ENCODE peak calls at places on chromosomes 12 and 14, in nine cellular contexts. J is NCI-H1417, W is amniotic stem cell, K is GM13977, G is NCI-H460, F is adrenal gland, I is esophagus squamous epithelium, Q is kidney tubule cell, R is lower leg skin. P is an unnamed sample.

GRCh38 chr14:36068777-36069534 is 107.6 kb downstream of the PTCSC3 start:
- DNase-seq in R (no peak), J (peak), K (no peak), I (no peak), Q (peak), F (no peak), G (no peak), W (no peak), P (no peak)

GRCh38 chr14:77458249-77458950 is 507 bp downstream of the AHSA1 start:
- DNase-seq in I (no peak), Q (peak), J (peak), W (no peak), K (no peak), R (no peak), F (peak), G (no peak), P (no peak)

GRCh38 chr14:47442206-47442605 is 233.2 kb downstream of the MDGA2 start:
- DNase-seq in R (no peak), I (no peak), Q (peak), G (peak), W (no peak), F (no peak), J (no peak), K (no peak), P (no peak)

GRCh38 chr14:90426031-90426540 is 29.3 kb downstream of the CALM1 start:
- DNase-seq in F (no peak), Q (no peak), W (no peak), K (no peak), J (no peak), G (no peak), R (no peak), I (no peak), P (no peak)

GRCh38 chr14:96145116-96145864 is 59.3 kb upstream of the BDKRB2 start:
- DNase-seq in Q (peak), K (no peak), F (no peak), G (no peak), I (no peak), R (no peak), W (peak), J (no peak), P (peak)

GRCh38 chr12:6899837-6900519 is 4.6 kb upstream of the LRRC23 start:
- DNase-seq in W (no peak), G (no peak), K (no peak), R (peak), J (no peak), I (no peak), F (no peak), Q (no peak), P (no peak)

GRCh38 chr14:98175436-98175835 is 1096.6 kb downstream of the BCL11B start:
- DNase-seq in G (no peak), J (no peak), K (no peak), R (no peak), W (no peak), Q (no peak), F (no peak), I (no peak), P (no peak)

GRCh38 chr12:6821674-6822433 is at the start of gene GPR162:
- DNase-seq in G (no peak), K (no peak), R (no peak), Q (no peak), W (peak), I (no peak), F (peak), J (peak), P (no peak)

GRCh38 chr12:34333337-34333736 is 311.0 kb downstream of the ALG10 start:
- DNase-seq in G (no peak), W (no peak), K (no peak), I (no peak), J (no peak), Q (no peak), R (no peak), F (no peak), P (no peak)

GRCh38 chr12:106984588-106985137 is 2.3 kb downstream of the MTERF2 start:
- DNase-seq in R (no peak), I (no peak), G (no peak), K (no peak), F (no peak), Q (no peak), J (no peak), W (no peak), P (no peak)

GRCh38 chr12:90366286-90366685 is 588.7 kb downstream of the CCER1 start:
- DNase-seq in Q (peak), G (peak), J (no peak), R (no peak), I (no peak), F (no peak), W (peak), K (no peak), P (no peak)

GRCh38 chr12:5204271-5204670 is 160.6 kb downstream of the KCNA5 start:
- DNase-seq in I (no peak), Q (no peak), F (no peak), R (no peak), G (no peak), J (no peak), K (no peak), W (no peak), P (no peak)

GRCh38 chr14:36167431-36167830 is 9.1 kb downstream of the PTCSC3 start:
- DNase-seq in G (no peak), J (no peak), F (no peak), W (no peak), I (no peak), K (no peak), R (no peak), Q (no peak), P (no peak)

GRCh38 chr14:57508756-57509155 is 15.1 kb upstream of the CCDC198 start:
- DNase-seq in W (no peak), G (no peak), J (no peak), F (no peak), K (no peak), I (no peak), R (no peak), Q (no peak), P (no peak)

GRCh38 chr14:100891501-100892445 is 11.7 kb downstream of the RTL1 start:
- DNase-seq in K (no peak), I (no peak), G (no peak), Q (no peak), J (no peak), R (no peak), W (no peak), F (no peak), P (no peak)

GRCh38 chr12:2876431-2877046 is 435 bp downstream of the FOXM1 start:
- DNase-seq in I (no peak), W (no peak), Q (peak), J (peak), F (no peak), K (peak), R (no peak), G (no peak), P (no peak)

GRCh38 chr14:105084741-105085571 is 19.7 kb upstream of the GPR132 start:
- DNase-seq in Q (no peak), J (no peak), I (no peak), R (no peak), K (no peak), G (no peak), F (no peak), W (no peak), P (no peak)

GRCh38 chr14:65179918-65180724 is 77.8 kb upstream of the MAX start:
- DNase-seq in I (no peak), F (peak), G (no peak), J (no peak), W (peak), R (peak), Q (peak), K (peak), P (peak)

GRCh38 chr12:124762791-124763593 is 100.7 kb downstream of the SCARB1 start:
- DNase-seq in R (no peak), Q (no peak), J (no peak), I (no peak), K (no peak), G (no peak), W (no peak), F (no peak), P (no peak)

P was measured in AG09319.